ENCODE peak calls at places on chromosomes 7 and 10, in five cellular contexts. One of them, this sample, is unnamed.

GRCh38 chr7:101816499-101817030 is 861 bp upstream of the CUX1 start:
- DNase-seq in AG08396: peak; percentile 76
- DNase-seq in ovary: peak; percentile 44
- DNase-seq in hepatocyte: peak; percentile 80
- DNase-seq in glutamatergic neuron: peak; percentile 68
- DNase-seq in this sample: peak; percentile 57

GRCh38 chr7:77765906-77766800 is 32.1 kb downstream of the TMEM60 start:
- DNase-seq in ovary: no peak
- DNase-seq in AG08396: peak; percentile 5
- DNase-seq in glutamatergic neuron: no peak
- DNase-seq in hepatocyte: peak; percentile 13
- DNase-seq in this sample: peak; percentile 23

GRCh38 chr7:74253331-74253730 is 868 bp downstream of the RFC2 start:
- DNase-seq in hepatocyte: no peak
- DNase-seq in glutamatergic neuron: no peak
- DNase-seq in ovary: no peak
- DNase-seq in AG08396: no peak
- DNase-seq in this sample: no peak

GRCh38 chr7:130157700-130158099 is 47.5 kb downstream of the TMEM209 start:
- DNase-seq in AG08396: no peak
- DNase-seq in glutamatergic neuron: no peak
- DNase-seq in ovary: no peak
- DNase-seq in hepatocyte: no peak
- DNase-seq in this sample: no peak

GRCh38 chr10:28939352-28940157 is 262.2 kb downstream of the BAMBI start:
- DNase-seq in AG08396: peak; percentile 29
- DNase-seq in ovary: peak; percentile 34
- DNase-seq in hepatocyte: peak; percentile 93
- DNase-seq in glutamatergic neuron: peak; percentile 79
- DNase-seq in this sample: peak; percentile 74

GRCh38 chr7:37193087-37193774 is 255.4 kb downstream of the ELMO1 start:
- DNase-seq in AG08396: no peak
- DNase-seq in glutamatergic neuron: no peak
- DNase-seq in hepatocyte: no peak
- DNase-seq in ovary: no peak
- DNase-seq in this sample: no peak

GRCh38 chr7:129855234-129855673 is 97.5 kb downstream of the UBE2H start:
- DNase-seq in hepatocyte: peak; percentile 43
- DNase-seq in AG08396: peak; percentile 12
- DNase-seq in glutamatergic neuron: no peak
- DNase-seq in ovary: no peak
- DNase-seq in this sample: no peak

GRCh38 chr10:132240156-132240555 is 53.4 kb downstream of the DPYSL4 start:
- DNase-seq in AG08396: no peak
- DNase-seq in glutamatergic neuron: no peak
- DNase-seq in ovary: no peak
- DNase-seq in hepatocyte: no peak
- DNase-seq in this sample: no peak

GRCh38 chr10:2367083-2367482 is 629.8 kb upstream of the ADARB2 start:
- DNase-seq in AG08396: no peak
- DNase-seq in ovary: no peak
- DNase-seq in hepatocyte: no peak
- DNase-seq in glutamatergic neuron: no peak
- DNase-seq in this sample: no peak

GRCh38 chr10:126432507-126432906 is 44.2 kb upstream of the ADAM12 start:
- DNase-seq in hepatocyte: no peak
- DNase-seq in glutamatergic neuron: no peak
- DNase-seq in AG08396: no peak
- DNase-seq in ovary: no peak
- DNase-seq in this sample: no peak

GRCh38 chr10:103111031-103111917 is 81.8 kb downstream of the NT5C2 start:
- DNase-seq in glutamatergic neuron: no peak
- DNase-seq in AG08396: no peak
- DNase-seq in hepatocyte: no peak
- DNase-seq in ovary: no peak
- DNase-seq in this sample: no peak

GRCh38 chr10:13276749-13277394 is 23.0 kb downstream of the PHYH start:
- DNase-seq in glutamatergic neuron: no peak
- DNase-seq in AG08396: no peak
- DNase-seq in hepatocyte: no peak
- DNase-seq in ovary: no peak
- DNase-seq in this sample: peak; percentile 38

This sample was measured in trophoblast cell.